ENCODE peak calls at places on chromosomes 12 and 14, in seven cellular contexts. One of them, this sample, is unnamed.
A peak's percentile ranks its signal among the peaks of the same experiment; 100 is the strongest.

GRCh38 chr14:79016828-79017505 is 846.8 kb downstream of the NRXN3 start:
- DNase-seq in GM23338: no peak
- DNase-seq in PC-3: peak; percentile 81
- DNase-seq in endodermal cell: no peak
- DNase-seq in DND-41: no peak
- DNase-seq in suprapubic skin: no peak
- DNase-seq in uterus: no peak
- DNase-seq in this sample: no peak

GRCh38 chr14:34436960-34437728 is 24.9 kb downstream of the SPTSSA start:
- DNase-seq in GM23338: no peak
- DNase-seq in PC-3: no peak
- DNase-seq in endodermal cell: no peak
- DNase-seq in DND-41: no peak
- DNase-seq in suprapubic skin: no peak
- DNase-seq in uterus: no peak
- DNase-seq in this sample: no peak

GRCh38 chr14:42437809-42438208 is 831.1 kb downstream of the LRFN5 start:
- DNase-seq in GM23338: no peak
- DNase-seq in PC-3: no peak
- DNase-seq in endodermal cell: no peak
- DNase-seq in DND-41: no peak
- DNase-seq in suprapubic skin: no peak
- DNase-seq in uterus: no peak
- DNase-seq in this sample: no peak

GRCh38 chr14:36367985-36368774 is 47.7 kb upstream of the MBIP start:
- DNase-seq in GM23338: no peak
- DNase-seq in PC-3: peak; percentile 31
- DNase-seq in endodermal cell: no peak
- DNase-seq in DND-41: no peak
- DNase-seq in suprapubic skin: no peak
- DNase-seq in uterus: no peak
- DNase-seq in this sample: no peak

GRCh38 chr12:101087903-101088302 is 122.1 kb downstream of the SLC5A8 start:
- DNase-seq in GM23338: no peak
- DNase-seq in PC-3: no peak
- DNase-seq in endodermal cell: no peak
- DNase-seq in DND-41: no peak
- DNase-seq in suprapubic skin: no peak
- DNase-seq in uterus: no peak
- DNase-seq in this sample: no peak

GRCh38 chr12:105444050-105444808 is 113.7 kb downstream of the C12orf75 start:
- DNase-seq in GM23338: no peak
- DNase-seq in PC-3: no peak
- DNase-seq in endodermal cell: no peak
- DNase-seq in DND-41: no peak
- DNase-seq in suprapubic skin: no peak
- DNase-seq in uterus: no peak
- DNase-seq in this sample: no peak

GRCh38 chr12:12244341-12244740 is 22.5 kb downstream of the LRP6 start:
- DNase-seq in GM23338: no peak
- DNase-seq in PC-3: no peak
- DNase-seq in endodermal cell: no peak
- DNase-seq in DND-41: no peak
- DNase-seq in suprapubic skin: no peak
- DNase-seq in uterus: no peak
- DNase-seq in this sample: no peak

GRCh38 chr14:92531151-92531873 is 17.7 kb downstream of the RIN3 start:
- DNase-seq in GM23338: no peak
- DNase-seq in PC-3: no peak
- DNase-seq in endodermal cell: no peak
- DNase-seq in DND-41: peak; percentile 59
- DNase-seq in suprapubic skin: no peak
- DNase-seq in uterus: no peak
- DNase-seq in this sample: no peak

GRCh38 chr14:74840603-74841030 is 35.3 kb downstream of the PROX2 start:
- DNase-seq in GM23338: no peak
- DNase-seq in PC-3: no peak
- DNase-seq in endodermal cell: no peak
- DNase-seq in DND-41: no peak
- DNase-seq in suprapubic skin: no peak
- DNase-seq in uterus: no peak
- DNase-seq in this sample: no peak

GRCh38 chr14:32698831-32699230 is 239.8 kb upstream of the NPAS3 start:
- DNase-seq in GM23338: no peak
- DNase-seq in PC-3: peak; percentile 64
- DNase-seq in endodermal cell: no peak
- DNase-seq in DND-41: no peak
- DNase-seq in suprapubic skin: no peak
- DNase-seq in uterus: no peak
- DNase-seq in this sample: no peak

GRCh38 chr14:98819132-98819866 is 452.7 kb downstream of the BCL11B start:
- DNase-seq in GM23338: peak; percentile 94
- DNase-seq in PC-3: no peak
- DNase-seq in endodermal cell: peak; percentile 96
- DNase-seq in DND-41: no peak
- DNase-seq in suprapubic skin: no peak
- DNase-seq in uterus: no peak
- DNase-seq in this sample: no peak

GRCh38 chr12:117119592-117120198 is 20.5 kb upstream of the TESC start:
- DNase-seq in GM23338: peak; percentile 84
- DNase-seq in PC-3: peak; percentile 73
- DNase-seq in endodermal cell: peak; percentile 93
- DNase-seq in DND-41: peak; percentile 59
- DNase-seq in suprapubic skin: no peak
- DNase-seq in uterus: no peak
- DNase-seq in this sample: peak; percentile 24

GRCh38 chr12:32559434-32559833 is 119.7 kb upstream of the DNM1L start:
- DNase-seq in GM23338: no peak
- DNase-seq in PC-3: no peak
- DNase-seq in endodermal cell: no peak
- DNase-seq in DND-41: no peak
- DNase-seq in suprapubic skin: no peak
- DNase-seq in uterus: no peak
- DNase-seq in this sample: no peak

GRCh38 chr12:11941601-11942360 is 129.0 kb upstream of the BCL2L14 start:
- DNase-seq in GM23338: no peak
- DNase-seq in PC-3: peak; percentile 92
- DNase-seq in endodermal cell: no peak
- DNase-seq in DND-41: no peak
- DNase-seq in suprapubic skin: no peak
- DNase-seq in uterus: no peak
- DNase-seq in this sample: no peak

GRCh38 chr12:130286041-130286440 is 51.6 kb upstream of the PIWIL1 start:
- DNase-seq in GM23338: peak; percentile 17
- DNase-seq in PC-3: no peak
- DNase-seq in endodermal cell: peak; percentile 74
- DNase-seq in DND-41: no peak
- DNase-seq in suprapubic skin: no peak
- DNase-seq in uterus: no peak
- DNase-seq in this sample: no peak

GRCh38 chr12:67885370-67886169 is 103.7 kb upstream of the IFNG-AS1 start:
- DNase-seq in GM23338: no peak
- DNase-seq in PC-3: no peak
- DNase-seq in endodermal cell: no peak
- DNase-seq in DND-41: no peak
- DNase-seq in suprapubic skin: no peak
- DNase-seq in uterus: no peak
- DNase-seq in this sample: no peak

GRCh38 chr12:116849216-116849615 is 32.0 kb downstream of the HRK start:
- DNase-seq in GM23338: no peak
- DNase-seq in PC-3: no peak
- DNase-seq in endodermal cell: no peak
- DNase-seq in DND-41: no peak
- DNase-seq in suprapubic skin: no peak
- DNase-seq in uterus: no peak
- DNase-seq in this sample: no peak

GRCh38 chr14:100288382-100289185 is 17.7 kb downstream of the SLC25A29 start:
- DNase-seq in GM23338: no peak
- DNase-seq in PC-3: no peak
- DNase-seq in endodermal cell: no peak
- DNase-seq in DND-41: no peak
- DNase-seq in suprapubic skin: peak; percentile 51
- DNase-seq in uterus: no peak
- DNase-seq in this sample: no peak

GRCh38 chr12:130014485-130014807 is 110.6 kb upstream of the TMEM132D start:
- DNase-seq in GM23338: peak; percentile 56
- DNase-seq in PC-3: no peak
- DNase-seq in endodermal cell: peak; percentile 90
- DNase-seq in DND-41: no peak
- DNase-seq in suprapubic skin: no peak
- DNase-seq in uterus: no peak
- DNase-seq in this sample: no peak

GRCh38 chr12:92338671-92339070 is 193.0 kb upstream of the BTG1 start:
- DNase-seq in GM23338: no peak
- DNase-seq in PC-3: no peak
- DNase-seq in endodermal cell: no peak
- DNase-seq in DND-41: no peak
- DNase-seq in suprapubic skin: no peak
- DNase-seq in uterus: no peak
- DNase-seq in this sample: no peak

GRCh38 chr12:1972856-1973317 is 31.4 kb downstream of the DCP1B start:
- DNase-seq in GM23338: no peak
- DNase-seq in PC-3: no peak
- DNase-seq in endodermal cell: no peak
- DNase-seq in DND-41: no peak
- DNase-seq in suprapubic skin: no peak
- DNase-seq in uterus: peak; percentile 69
- DNase-seq in this sample: no peak

GRCh38 chr14:103629503-103630121 is 601 bp downstream of the KLC1 start:
- DNase-seq in GM23338: peak; percentile 73
- DNase-seq in PC-3: peak; percentile 28
- DNase-seq in endodermal cell: peak; percentile 81
- DNase-seq in DND-41: peak; percentile 55
- DNase-seq in suprapubic skin: peak; percentile 80
- DNase-seq in uterus: peak; percentile 56
- DNase-seq in this sample: peak; percentile 27

DNA sequence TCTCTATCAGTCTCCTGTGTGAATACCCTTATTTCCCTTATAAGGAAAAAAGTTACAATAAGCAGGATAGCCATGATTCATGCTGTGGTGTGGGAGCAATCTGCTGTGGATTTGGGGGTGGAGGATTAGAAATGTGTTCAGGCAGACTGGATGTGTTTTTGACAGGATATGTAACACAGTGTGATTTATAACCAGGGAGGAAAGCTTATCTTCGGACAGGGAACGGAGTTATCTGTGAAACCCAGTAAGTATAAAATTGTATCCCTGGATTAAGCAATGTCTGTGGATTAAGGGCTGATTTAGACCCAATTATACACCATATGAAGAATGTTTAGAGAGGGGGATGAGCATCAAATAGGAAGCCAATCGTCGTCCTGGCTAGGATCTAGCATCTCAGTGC is 68.8 kb downstream of the DAD1 start:
- DNase-seq in GM23338: no peak
- DNase-seq in PC-3: no peak
- DNase-seq in endodermal cell: no peak
- DNase-seq in DND-41: no peak
- DNase-seq in suprapubic skin: no peak
- DNase-seq in uterus: no peak
- DNase-seq in this sample: no peak
- H3K4me1 ChIP-seq in GM23338: no peaks in the 10 kb centered on the region
- H3K4me1 ChIP-seq in PC-3: no peaks in the 10 kb centered on the region
- H3K4me1 ChIP-seq in endodermal cell: peaks cover 11% of the 10 kb centered on the region
- H3K4me1 ChIP-seq in DND-41: no peaks in the 10 kb centered on the region
- H3K4me1 ChIP-seq in suprapubic skin: peaks cover 85% of the 10 kb centered on the region
- H3K4me1 ChIP-seq in uterus: peaks cover 17% of the 10 kb centered on the region
- H3K4me1 ChIP-seq in this sample: peaks cover 98% of the 10 kb centered on the region

GRCh38 chr14:44962573-44963528 is 861 bp downstream of the TOGARAM1 start:
- DNase-seq in GM23338: peak; percentile 53
- DNase-seq in PC-3: peak; percentile 33
- DNase-seq in endodermal cell: no peak
- DNase-seq in DND-41: no peak
- DNase-seq in suprapubic skin: peak; percentile 83
- DNase-seq in uterus: peak; percentile 53
- DNase-seq in this sample: no peak

GRCh38 chr14:44960646-44961045 is 1.1 kb downstream of the KLHL28 start:
- DNase-seq in GM23338: no peak
- DNase-seq in PC-3: no peak
- DNase-seq in endodermal cell: no peak
- DNase-seq in DND-41: no peak
- DNase-seq in suprapubic skin: no peak
- DNase-seq in uterus: no peak
- DNase-seq in this sample: no peak

GRCh38 chr14:44960146-44960545 is 1.6 kb downstream of the KLHL28 start:
- DNase-seq in GM23338: no peak
- DNase-seq in PC-3: peak; percentile 6
- DNase-seq in endodermal cell: no peak
- DNase-seq in DND-41: no peak
- DNase-seq in suprapubic skin: no peak
- DNase-seq in uterus: no peak
- DNase-seq in this sample: no peak

GRCh38 chr14:44961730-44962572 is at the start of the genes KLHL28 and TOGARAM1:
- DNase-seq in GM23338: peak; percentile 100
- DNase-seq in PC-3: peak; percentile 100
- DNase-seq in endodermal cell: peak; percentile 99
- DNase-seq in DND-41: peak; percentile 98
- DNase-seq in suprapubic skin: peak; percentile 99
- DNase-seq in uterus: peak; percentile 97
- DNase-seq in this sample: peak; percentile 94

DNA sequence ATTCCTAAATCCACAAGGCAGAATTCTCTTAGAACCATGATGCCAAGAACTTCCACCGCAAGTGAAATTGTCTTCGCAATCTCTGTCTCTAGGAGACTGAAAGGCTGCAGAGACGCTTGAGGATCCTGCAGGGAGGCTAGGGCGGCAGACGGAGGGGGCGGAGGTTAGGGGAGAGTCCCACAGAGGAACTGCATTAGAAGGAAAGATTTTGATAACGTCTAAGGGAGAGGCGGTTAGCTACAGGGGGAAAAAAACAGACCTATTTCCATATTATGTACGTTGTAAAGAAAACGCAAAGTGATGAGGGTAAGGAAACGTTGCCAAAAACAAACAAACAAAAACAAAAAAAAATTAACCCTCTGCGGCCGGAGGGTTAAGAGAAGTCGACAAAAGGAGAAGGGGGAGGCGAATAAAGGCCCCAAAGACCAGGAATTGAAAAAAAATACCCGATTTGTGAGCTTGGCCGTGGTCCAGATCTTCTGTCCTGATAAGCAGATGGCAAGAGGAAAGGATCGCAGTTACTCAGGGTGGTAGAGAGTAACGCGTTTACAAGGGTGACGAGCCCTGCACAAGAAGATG is 507 bp downstream of the KLHL28 start:
- DNase-seq in GM23338: peak; percentile 78
- DNase-seq in PC-3: peak; percentile 57
- DNase-seq in endodermal cell: peak; percentile 77
- DNase-seq in DND-41: peak; percentile 67
- DNase-seq in suprapubic skin: peak; percentile 80
- DNase-seq in uterus: peak; percentile 55
- DNase-seq in this sample: peak; percentile 68
- H3K27ac ChIP-seq in GM23338: peak overlapping the region; percentile 80
- H3K27ac ChIP-seq in PC-3: peak overlapping the region; percentile 62
- H3K27ac ChIP-seq in endodermal cell: peak overlapping the region; percentile 88
- H3K27ac ChIP-seq in DND-41: peak overlapping the region; percentile 93
- H3K27ac ChIP-seq in suprapubic skin: peak overlapping the region; percentile 95
- H3K27ac ChIP-seq in uterus: peak overlapping the region; percentile 86
- H3K27ac ChIP-seq in this sample: peak overlapping the region; percentile 92

GRCh38 chr12:98253641-98254040 is 261.7 kb upstream of the TMPO start:
- DNase-seq in GM23338: peak; percentile 37
- DNase-seq in PC-3: no peak
- DNase-seq in endodermal cell: no peak
- DNase-seq in DND-41: no peak
- DNase-seq in suprapubic skin: no peak
- DNase-seq in uterus: no peak
- DNase-seq in this sample: no peak
- H3K4me3 ChIP-seq in GM23338: no peak overlapping the region
- H3K4me3 ChIP-seq in PC-3: no peak overlapping the region
- H3K4me3 ChIP-seq in endodermal cell: no peak overlapping the region
- H3K4me3 ChIP-seq in DND-41: no peak overlapping the region
- H3K4me3 ChIP-seq in suprapubic skin: no peak overlapping the region
- H3K4me3 ChIP-seq in uterus: no peak overlapping the region
- H3K4me3 ChIP-seq in this sample: no peak overlapping the region

GRCh38 chr14:68631691-68632590 is 160.9 kb downstream of the ZFP36L1 start:
- DNase-seq in GM23338: no peak
- DNase-seq in PC-3: no peak
- DNase-seq in endodermal cell: peak; percentile 31
- DNase-seq in DND-41: no peak
- DNase-seq in suprapubic skin: peak; percentile 50
- DNase-seq in uterus: no peak
- DNase-seq in this sample: no peak
- H3K4me1 ChIP-seq in GM23338: peaks cover 13% of the 10 kb centered on the region
- H3K4me1 ChIP-seq in PC-3: peaks cover 9% of the 10 kb centered on the region
- H3K4me1 ChIP-seq in endodermal cell: peaks cover 6% of the 10 kb centered on the region
- H3K4me1 ChIP-seq in DND-41: no peaks in the 10 kb centered on the region
- H3K4me1 ChIP-seq in suprapubic skin: peaks cover 66% of the 10 kb centered on the region
- H3K4me1 ChIP-seq in uterus: peaks cover 14% of the 10 kb centered on the region
- H3K4me1 ChIP-seq in this sample: peaks cover 10% of the 10 kb centered on the region

This sample was measured in CD4-positive, alpha-beta memory T cell.